ENCODE peak calls at places on chromosomes 4 and X, in four cellular contexts. O, J, G and I are unnamed samples.

GRCh38 chrX:22634751-22635150 is 362.0 kb downstream of the CBLL2 start:
- DNase-seq in O (no peak), J (no peak), G (no peak), I (no peak)

GRCh38 chr4:17701882-17702281 is 79.5 kb downstream of the FAM184B start:
- DNase-seq in O (no peak), J (no peak), G (no peak), I (no peak)

GRCh38 chr4:8189551-8190466 is 9.3 kb upstream of the SH3TC1 start:
- DNase-seq in O (no peak), J (no peak), G (no peak), I (no peak)

GRCh38 chrX:102042706-102043325 is 82.7 kb upstream of the TCEAL2 start:
- DNase-seq in O (no peak), J (no peak), G (no peak), I (no peak)

GRCh38 chr4:140439644-140440043 is 12.2 kb upstream of the CLGN start:
- DNase-seq in O (no peak), J (no peak), G (no peak), I (no peak)

GRCh38 chrX:119942831-119943184 is 743 bp downstream of the NKAP start:
- DNase-seq in O (no peak), J (peak; percentile 4), G (no peak), I (no peak)

GRCh38 chr4:70722199-70722791 is 531 bp downstream of the RUFY3 start:
- DNase-seq in O (no peak), J (no peak), G (no peak), I (no peak)

GRCh38 chrX:120604359-120604782 is 470 bp downstream of the MCTS1 start:
- DNase-seq in O (no peak), J (peak; percentile 38), G (no peak), I (no peak)

GRCh38 chr4:38188631-38189101 is 228.5 kb downstream of the PTTG2 start:
- DNase-seq in O (no peak), J (no peak), G (no peak), I (no peak)

GRCh38 chrX:150212672-150213480 is 150.2 kb upstream of the MAMLD1 start:
- DNase-seq in O (no peak), J (no peak), G (peak; percentile 34), I (no peak)

GRCh38 chr4:158624889-158625478 is 46.7 kb downstream of the C4orf46 start:
- DNase-seq in O (no peak), J (peak; percentile 70), G (no peak), I (no peak)

GRCh38 chr4:32022071-32022470 is 1301.9 kb downstream of the PCDH7 start:
- DNase-seq in O (no peak), J (peak; percentile 74), G (no peak), I (no peak)

GRCh38 chrX:11996810-11997209 is 141.5 kb upstream of the FRMPD4 start:
- DNase-seq in O (no peak), J (no peak), G (no peak), I (no peak)

GRCh38 chr4:40140206-40140605 is 56.6 kb upstream of the RHOH start:
- DNase-seq in O (no peak), J (no peak), G (no peak), I (no peak)

GRCh38 chrX:150582338-150582948 is 14.0 kb downstream of the MTM1 start:
- DNase-seq in O (no peak), J (no peak), G (no peak), I (no peak)

GRCh38 chr4:83216856-83217683 is 67.5 kb downstream of the COQ2 start:
- DNase-seq in O (no peak), J (no peak), G (no peak), I (no peak)

GRCh38 chr4:28443786-28444412 is 1583.3 kb downstream of the STIM2 start:
- DNase-seq in O (no peak), J (no peak), G (no peak), I (no peak)

GRCh38 chrX:151981129-151981528 is 6.7 kb upstream of the GABRE start:
- DNase-seq in O (no peak), J (peak; percentile 45), G (no peak), I (no peak)

GRCh38 chr4:48752726-48753125 is 27.4 kb downstream of the FRYL start:
- DNase-seq in O (no peak), J (no peak), G (no peak), I (no peak)

GRCh38 chrX:129522184-129523059 is 868 bp downstream of the SMARCA1 start:
- DNase-seq in O (peak; percentile 72), J (peak; percentile 66), G (peak; percentile 47), I (peak; percentile 15)

GRCh38 chrX:46849933-46850332 is 13.1 kb downstream of the RP2 start:
- DNase-seq in O (no peak), J (peak; percentile 10), G (no peak), I (no peak)

GRCh38 chr4:136009258-136009832 is 1522.9 kb downstream of the PCDH18 start:
- DNase-seq in O (no peak), J (no peak), G (no peak), I (no peak)

GRCh38 chrX:147884958-147885357 is 26.8 kb upstream of the FMR1 start:
- DNase-seq in O (no peak), J (peak; percentile 4), G (no peak), I (no peak)

GRCh38 chrX:44708470-44708869 is 135.4 kb upstream of the DUSP21 start:
- DNase-seq in O (no peak), J (no peak), G (no peak), I (no peak)

GRCh38 chr4:165378763-165379631 is at the start of gene CPE:
- DNase-seq in O (peak; percentile 94), J (peak; percentile 61), G (peak; percentile 76), I (peak; percentile 38)

GRCh38 chr4:101199507-101200285 is 147.6 kb downstream of the PPP3CA start:
- DNase-seq in O (no peak), J (peak; percentile 19), G (no peak), I (no peak)

GRCh38 chr4:176380352-176381157 is 60.8 kb downstream of the SPCS3 start:
- DNase-seq in O (no peak), J (no peak), G (no peak), I (no peak)

GRCh38 chrX:19193584-19193983 is 71.3 kb upstream of the ADGRG2 start:
- DNase-seq in O (no peak), J (no peak), G (no peak), I (no peak)

GRCh38 chrX:101260435-101260834 is 30.7 kb downstream of the TAF7L start:
- DNase-seq in O (no peak), J (peak; percentile 15), G (no peak), I (no peak)

GRCh38 chr4:3483471-3483921 is 20.4 kb downstream of the DOK7 start:
- DNase-seq in O (peak; percentile 97), J (no peak), G (peak; percentile 80), I (no peak)

GRCh38 chrX:138765061-138765460 is 53.5 kb upstream of the FGF13 start:
- DNase-seq in O (no peak), J (no peak), G (no peak), I (no peak)

GRCh38 chrX:68894513-68895338 is 65.9 kb downstream of the EFNB1 start:
- DNase-seq in O (peak; percentile 84), J (no peak), G (peak; percentile 55), I (no peak)

GRCh38 chr4:183840311-183840710 is 64.8 kb upstream of the STOX2 start:
- DNase-seq in O (peak; percentile 87), J (peak; percentile 74), G (peak; percentile 76), I (no peak)

GRCh38 chr4:87679449-87680169 is 29.5 kb downstream of the DMP1 start:
- DNase-seq in O (no peak), J (peak; percentile 46), G (peak; percentile 55), I (no peak)

GRCh38 chrX:47093248-47093647 is 15.0 kb downstream of the RGN start:
- DNase-seq in O (no peak), J (peak; percentile 38), G (no peak), I (no peak)

GRCh38 chr4:117889978-117890377 is 144.3 kb upstream of the NDST3 start:
- DNase-seq in O (no peak), J (no peak), G (no peak), I (no peak)

GRCh38 chr4:82984459-82984858 is 26.2 kb downstream of the LIN54 start:
- DNase-seq in O (no peak), J (peak; percentile 77), G (no peak), I (no peak)

GRCh38 chr4:181701911-181702310 is 541.3 kb upstream of the TENM3 start:
- DNase-seq in O (no peak), J (no peak), G (no peak), I (no peak)

GRCh38 chrX:134758652-134759051 is 100.4 kb upstream of the PLAC1 start:
- DNase-seq in O (no peak), J (no peak), G (no peak), I (no peak)

GRCh38 chrX:134752558-134752957 is 94.3 kb upstream of the PLAC1 start:
- DNase-seq in O (no peak), J (no peak), G (no peak), I (no peak)

GRCh38 chrX:134749651-134750450 is 91.6 kb upstream of the PLAC1 start:
- DNase-seq in O (no peak), J (no peak), G (no peak), I (no peak)

DNA sequence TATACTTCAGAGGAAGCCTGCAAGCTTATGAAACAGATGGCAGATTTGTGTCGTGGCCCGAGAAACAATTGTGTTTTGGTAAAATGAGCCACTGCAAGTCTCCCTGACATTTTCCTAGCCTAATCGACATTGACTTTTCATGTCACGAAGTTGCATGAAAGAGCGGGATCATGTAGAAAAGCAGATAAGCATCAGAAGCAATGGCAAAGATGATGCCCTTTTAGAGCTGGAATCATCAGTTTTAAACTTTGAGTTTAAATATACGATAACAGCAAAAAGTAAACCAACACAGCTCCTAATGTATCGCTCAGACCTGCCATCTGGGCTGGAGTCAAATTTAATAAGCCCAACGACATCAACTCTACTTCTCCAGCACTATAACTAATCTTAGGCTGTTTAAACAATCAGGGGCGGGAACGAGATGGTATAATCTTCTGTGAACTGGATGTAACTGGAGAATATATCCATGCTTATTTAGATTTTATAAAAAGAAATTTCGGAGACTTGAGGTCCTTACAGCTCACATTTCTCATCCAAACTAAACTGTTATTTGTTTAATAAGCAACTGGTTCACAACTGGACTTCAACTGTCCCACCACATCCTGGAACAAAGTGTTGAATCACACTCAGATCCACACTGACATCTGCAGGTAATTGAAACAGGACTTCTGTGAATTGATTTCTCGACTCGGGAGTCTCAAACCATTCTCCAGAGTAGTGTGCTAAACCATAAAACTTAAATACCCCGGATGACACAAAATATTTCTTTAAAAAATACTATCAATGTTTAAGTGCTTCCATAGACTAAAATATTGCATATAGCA is 95.1 kb upstream of the PLAC1 start:
- DNase-seq in O (no peak), J (peak; percentile 74), G (no peak), I (no peak)
- TF ChIP-seq CTCF in O (no peak), J (peak; percentile 68), G (peak; percentile 36), I (peak; percentile 34)

GRCh38 chrX:108307408-108308085 is 130.7 kb downstream of the COL4A6 start:
- DNase-seq in O (no peak), J (peak; percentile 70), G (peak; percentile 25), I (no peak)
- TF ChIP-seq CTCF in O (no peak), J (no peak), G (no peak), I (no peak)

GRCh38 chrX:14919421-14919820 is 46.2 kb downstream of the MOSPD2 start:
- DNase-seq in O (no peak), J (no peak), G (no peak), I (no peak)
- TF ChIP-seq CTCF in O (no peak), J (no peak), G (no peak), I (no peak)

GRCh38 chr4:1768367-1769034 is 24.6 kb upstream of the FGFR3 start:
- DNase-seq in O (no peak), J (no peak), G (no peak), I (no peak)

GRCh38 chr4:1769692-1770091 is 23.4 kb upstream of the FGFR3 start:
- DNase-seq in O (no peak), J (no peak), G (no peak), I (no peak)

GRCh38 chr4:1766336-1767057 is 26.6 kb upstream of the FGFR3 start:
- DNase-seq in O (no peak), J (peak; percentile 82), G (no peak), I (no peak)

GRCh38 chr4:1767058-1767769 is 25.9 kb upstream of the FGFR3 start:
- DNase-seq in O (no peak), J (peak; percentile 50), G (no peak), I (peak; percentile 91)

GRCh38 chr4:1767770-1768366 is 25.2 kb upstream of the FGFR3 start:
- DNase-seq in O (no peak), J (peak; percentile 68), G (no peak), I (peak; percentile 95)
- TF ChIP-seq CTCF in O (peak; percentile 5), J (peak; percentile 21), G (peak; percentile 36), I (peak; percentile 19)